ENCODE peak calls at places on chromosomes 11 and 22, in ten cellular contexts. R, M, Q, G, I, L, J, B, F and X are unnamed samples.

GRCh38 chr22:16922076-16922475 is 85.9 kb downstream of the GAB4 start:
- DNase-seq in M (no peak), B (no peak), G (no peak), J (no peak), Q (no peak), L (no peak), F (no peak), I (no peak), R (no peak), X (no peak)

GRCh38 chr11:100684101-100685065 is 2.7 kb upstream of the ARHGAP42 start:
- DNase-seq in G (no peak), I (no peak), B (no peak), Q (peak), L (no peak), J (peak), F (no peak), M (no peak), R (no peak), X (no peak)

GRCh38 chr11:57213282-57214086 is 23.6 kb downstream of the APLNR start:
- DNase-seq in F (peak), Q (no peak), J (peak), M (no peak), L (no peak), I (peak), B (no peak), G (peak), R (peak), X (peak)

GRCh38 chr11:33932721-33933120 is 40.8 kb upstream of the LMO2 start:
- DNase-seq in L (no peak), M (no peak), Q (no peak), J (no peak), B (no peak), R (no peak), F (no peak), I (no peak), G (peak), X (no peak)

GRCh38 chr22:43477966-43478365 is 66.2 kb downstream of the MPPED1 start:
- DNase-seq in L (no peak), B (no peak), Q (no peak), F (no peak), M (no peak), J (no peak), R (no peak), I (no peak), G (no peak), X (no peak)

GRCh38 chr11:77072851-77073327 is 6.1 kb downstream of the CAPN5 start:
- DNase-seq in R (no peak), I (no peak), G (peak), B (no peak), M (no peak), L (peak), F (no peak), J (no peak), Q (no peak), X (no peak)

GRCh38 chr22:43851058-43851978 is 11.0 kb downstream of the SULT4A1 start:
- DNase-seq in R (no peak), I (no peak), G (peak), B (no peak), L (no peak), M (peak), J (no peak), F (no peak), Q (no peak), X (no peak)

GRCh38 chr11:64233913-64234839 is at the start of gene VEGFB:
- DNase-seq in I (peak), M (peak), B (no peak), G (peak), J (no peak), F (peak), R (peak), L (peak), Q (no peak), X (no peak)

GRCh38 chr11:7899418-7899817 is 31.6 kb downstream of the OR10A6 start:
- DNase-seq in L (no peak), Q (no peak), J (no peak), I (no peak), R (no peak), G (peak), B (no peak), F (no peak), M (no peak), X (no peak)

GRCh38 chr22:41504397-41504796 is 35.5 kb downstream of the ACO2 start:
- DNase-seq in B (peak), J (no peak), Q (no peak), L (no peak), I (no peak), R (peak), M (peak), F (no peak), G (no peak), X (peak)

GRCh38 chr11:62182147-62182869 is 7.7 kb upstream of the SCGB1D1 start:
- DNase-seq in Q (no peak), M (no peak), I (no peak), L (peak), F (no peak), R (no peak), J (no peak), G (no peak), B (no peak), X (no peak)

GRCh38 chr11:116148645-116149044 is 624.1 kb downstream of the BUD13 start:
- DNase-seq in L (no peak), I (no peak), J (no peak), R (no peak), F (no peak), Q (no peak), G (no peak), B (no peak), M (no peak), X (no peak)

GRCh38 chr11:133650082-133650481 is 117.8 kb upstream of the OPCML start:
- DNase-seq in Q (no peak), M (no peak), G (no peak), B (no peak), L (no peak), F (no peak), I (no peak), J (no peak), R (no peak), X (no peak)

GRCh38 chr11:65078151-65078550 is 5.7 kb downstream of the CDCA5 start:
- DNase-seq in F (peak), R (peak), I (peak), B (no peak), Q (no peak), J (no peak), L (peak), M (no peak), G (peak), X (peak)

GRCh38 chr22:23223566-23224317 is 43.4 kb downstream of the BCR start:
- DNase-seq in R (no peak), G (no peak), L (peak), F (no peak), J (no peak), B (no peak), I (no peak), M (no peak), Q (no peak), X (no peak)

GRCh38 chr11:95299078-95299611 is 68.1 kb upstream of the SESN3 start:
- DNase-seq in L (no peak), Q (no peak), B (no peak), I (no peak), G (no peak), M (no peak), J (peak), R (peak), F (no peak), X (peak)

GRCh38 chr22:41841085-41841712 is 8.3 kb downstream of the SREBF2 start:
- DNase-seq in J (no peak), R (no peak), L (peak), F (no peak), Q (no peak), B (no peak), G (no peak), M (no peak), I (no peak), X (no peak)

GRCh38 chr11:122715883-122716282 is 60.4 kb downstream of the UBASH3B start:
- DNase-seq in B (no peak), G (no peak), L (no peak), I (no peak), F (peak), R (no peak), Q (no peak), M (no peak), J (no peak), X (no peak)

GRCh38 chr11:87338046-87338639 is 300.4 kb downstream of the TMEM135 start:
- DNase-seq in L (no peak), B (no peak), F (no peak), Q (no peak), M (no peak), J (no peak), I (no peak), G (no peak), R (no peak), X (no peak)

DNA sequence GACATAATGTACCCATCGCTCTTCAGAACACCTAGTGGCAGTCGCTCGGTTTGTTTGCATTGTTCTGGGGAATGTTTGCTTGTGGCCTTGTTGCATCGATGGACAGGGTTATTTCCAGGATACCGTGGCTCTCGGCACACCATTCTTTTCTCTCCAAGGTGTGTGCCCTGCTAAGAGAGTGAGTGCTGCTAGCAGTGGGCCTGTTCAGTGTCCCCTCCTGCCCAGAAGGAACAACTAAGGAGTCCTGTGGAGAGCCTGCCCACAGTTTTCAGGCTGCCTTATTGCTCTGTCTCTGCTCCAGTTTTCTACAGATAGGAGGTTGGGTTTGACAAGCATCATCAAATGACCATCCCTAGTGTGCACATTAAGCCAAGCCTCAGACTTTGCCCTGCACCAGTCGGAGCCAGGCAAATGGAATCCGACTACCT is 1.4 kb downstream of the CRY2 start:
- DNase-seq in J (no peak), B (no peak), M (no peak), R (no peak), Q (no peak), L (no peak), G (no peak), F (no peak), I (no peak), X (no peak)
- H3K4me3 ChIP-seq in J (peak), B (peak), M (peak), R (peak), Q (peak), L (peak), G (peak), F (no peak), I (peak), X (peak)

GRCh38 chr11:12485328-12485727 is 108.0 kb downstream of the PARVA start:
- DNase-seq in J (no peak), R (peak), M (no peak), G (no peak), L (no peak), Q (no peak), B (no peak), F (no peak), I (no peak), X (no peak)
- TF ChIP-seq CTCF in J (peak), R (peak), M (peak), G (peak), L (no peak), Q (peak), B (peak), F (peak), I (peak), X (peak)

GRCh38 chr22:48068323-48068722 is 1305.9 kb downstream of the TBC1D22A start:
- DNase-seq in M (no peak), Q (no peak), R (no peak), F (no peak), I (no peak), L (no peak), G (no peak), B (no peak), J (no peak), X (no peak)
- H3K4me3 ChIP-seq in M (no peak), Q (no peak), R (no peak), F (no peak), I (no peak), L (no peak), G (no peak), B (no peak), J (no peak), X (no peak)

GRCh38 chr11:75014129-75014528 is 25.4 kb downstream of the NEU3 start:
- DNase-seq in F (no peak), Q (no peak), M (peak), J (peak), B (no peak), I (no peak), L (no peak), R (peak), G (no peak), X (peak)
- TF ChIP-seq CTCF in F (no peak), Q (no peak), M (peak), J (no peak), B (no peak), I (no peak), L (no peak), R (peak), G (no peak), X (peak)

GRCh38 chr11:45896392-45897068 is 10.5 kb downstream of the FREY1 start:
- DNase-seq in F (no peak), I (peak), M (no peak), G (peak), B (no peak), Q (no peak), R (no peak), J (no peak), L (no peak), X (no peak)
- H3K4me3 ChIP-seq in F (no peak), I (peak), M (no peak), G (no peak), B (no peak), Q (no peak), R (no peak), J (no peak), L (no peak), X (no peak)

GRCh38 chr22:27603823-27604190 is 197.7 kb downstream of the MN1 start:
- DNase-seq in B (no peak), G (no peak), Q (no peak), I (peak), F (no peak), J (peak), M (no peak), R (no peak), L (no peak), X (peak)
- TF ChIP-seq CTCF in B (no peak), G (no peak), Q (no peak), I (no peak), F (no peak), J (no peak), M (no peak), R (no peak), L (no peak), X (no peak)

GRCh38 chr22:38696606-38697005 is 4.1 kb downstream of the JOSD1 start:
- DNase-seq in R (peak), J (peak), Q (no peak), M (no peak), I (no peak), G (no peak), F (no peak), B (no peak), L (no peak), X (peak)
- H3K4me3 ChIP-seq in R (peak), J (peak), Q (no peak), M (no peak), I (no peak), G (peak), F (no peak), B (peak), L (no peak), X (no peak)